ENCODE peak calls at places on chromosome 11, in five cellular contexts. A, B, Q, E and W are unnamed samples.

GRCh38 chr11:100515087-100515486 is 172.0 kb upstream of the ARHGAP42 start:
- DNase-seq in A (peak), B (no peak), Q (peak), E (no peak), W (no peak)

GRCh38 chr11:64661146-64661545 is 61.9 kb downstream of the NRXN2 start:
- DNase-seq in A (no peak), B (no peak), Q (peak), E (no peak), W (peak)

GRCh38 chr11:57487021-57487778 is 26.9 kb downstream of the RTN4RL2 start:
- DNase-seq in A (no peak), B (no peak), Q (no peak), E (no peak), W (no peak)

GRCh38 chr11:128522063-128522942 is 65.1 kb downstream of the ETS1 start:
- DNase-seq in A (peak), B (peak), Q (peak), E (peak), W (peak)

GRCh38 chr11:61065955-61066638 is 36.2 kb upstream of the CD5 start:
- DNase-seq in A (no peak), B (no peak), Q (peak), E (no peak), W (no peak)

GRCh38 chr11:69337211-69337721 is 43.3 kb downstream of the MYEOV start:
- DNase-seq in A (no peak), B (no peak), Q (peak), E (no peak), W (no peak)

GRCh38 chr11:119663279-119663678 is 65.7 kb downstream of the NECTIN1 start:
- DNase-seq in A (no peak), B (no peak), Q (no peak), E (no peak), W (no peak)

GRCh38 chr11:97968071-97968470 is 1052.7 kb upstream of the CNTN5 start:
- DNase-seq in A (no peak), B (no peak), Q (no peak), E (no peak), W (no peak)

GRCh38 chr11:102807921-102808320 is 10.0 kb upstream of the MMP1 start:
- DNase-seq in A (peak), B (no peak), Q (no peak), E (no peak), W (peak)

GRCh38 chr11:19552684-19553083 is 160.0 kb upstream of the NAV2 start:
- DNase-seq in A (no peak), B (no peak), Q (no peak), E (no peak), W (no peak)

GRCh38 chr11:121366970-121367369 is 74.4 kb downstream of the SC5D start:
- DNase-seq in A (no peak), B (no peak), Q (no peak), E (no peak), W (peak)

GRCh38 chr11:33534575-33534974 is 166.1 kb downstream of the C11orf91 start:
- DNase-seq in A (no peak), B (no peak), Q (no peak), E (no peak), W (no peak)

GRCh38 chr11:37504066-37504611 is 906.1 kb upstream of the RAG2 start:
- DNase-seq in A (no peak), B (no peak), Q (no peak), E (no peak), W (peak)

GRCh38 chr11:70525006-70525405 is 126.7 kb downstream of the CTTN start:
- DNase-seq in A (no peak), B (no peak), Q (no peak), E (no peak), W (no peak)

GRCh38 chr11:1226226-1226961 is 3.5 kb downstream of the MUC5B start:
- DNase-seq in A (no peak), B (no peak), Q (no peak), E (no peak), W (no peak)

GRCh38 chr11:8631395-8632110 is 37.5 kb upstream of the STK33 start:
- DNase-seq in A (no peak), B (no peak), Q (no peak), E (no peak), W (no peak)

GRCh38 chr11:47204633-47204989 is 10.2 kb upstream of the DDB2 start:
- DNase-seq in A (no peak), B (no peak), Q (no peak), E (no peak), W (no peak)

GRCh38 chr11:7270233-7270760 is 18.6 kb downstream of the SYT9 start:
- DNase-seq in A (no peak), B (no peak), Q (no peak), E (no peak), W (no peak)

GRCh38 chr11:2804701-2805387 is 80.7 kb downstream of the CDKN1C start:
- DNase-seq in A (no peak), B (no peak), Q (peak), E (no peak), W (no peak)

GRCh38 chr11:78400116-78400515 is 17.5 kb downstream of the GAB2 start:
- DNase-seq in A (no peak), B (no peak), Q (no peak), E (no peak), W (no peak)

GRCh38 chr11:111797145-111797581 is 31.0 kb upstream of the PPP2R1B start:
- DNase-seq in A (no peak), B (peak), Q (no peak), E (no peak), W (peak)

GRCh38 chr11:80846979-80847378 is 1406.1 kb upstream of the TENM4 start:
- DNase-seq in A (no peak), B (no peak), Q (no peak), E (no peak), W (no peak)

GRCh38 chr11:64879226-64879900 is 942 bp upstream of the EHD1 start:
- DNase-seq in A (no peak), B (no peak), Q (no peak), E (no peak), W (peak)

GRCh38 chr11:19980957-19981669 is 179.2 kb downstream of the DBX1 start:
- DNase-seq in A (no peak), B (no peak), Q (peak), E (no peak), W (no peak)

GRCh38 chr11:84719935-84720577 is 907.1 kb downstream of the DLG2 start:
- DNase-seq in A (peak), B (no peak), Q (no peak), E (no peak), W (no peak)

GRCh38 chr11:11391796-11392195 is 38.7 kb upstream of the CSNK2A3 start:
- DNase-seq in A (no peak), B (no peak), Q (peak), E (no peak), W (no peak)

GRCh38 chr11:2510626-2511402 is 66.0 kb downstream of the KCNQ1 start:
- DNase-seq in A (no peak), B (no peak), Q (peak), E (no peak), W (no peak)

GRCh38 chr11:65436412-65437032 is 13.9 kb downstream of the NEAT1 start:
- DNase-seq in A (no peak), B (no peak), Q (no peak), E (no peak), W (no peak)

GRCh38 chr11:69003866-69004311 is 9.2 kb downstream of the MRGPRF start:
- DNase-seq in A (no peak), B (no peak), Q (peak), E (no peak), W (no peak)

GRCh38 chr11:84853841-84854497 is 773.2 kb downstream of the DLG2 start:
- DNase-seq in A (no peak), B (no peak), Q (no peak), E (no peak), W (no peak)